ENCODE peak calls at places on chromosomes 6 and 20, in six cellular contexts. T is fibroblast of lung; E is naive thymus-derived CD8-positive, alpha-beta T cell; A is NCI-H82; X is stimulated activated CD4-positive, alpha-beta T cell treated with anti-CD3 and anti-CD28 coated beads, Interleukin-15, amount 100 ng/mL, for 24 hours; I is AG08395. B is an unnamed sample.

GRCh38 chr20:14142171-14142570 is 146.9 kb downstream of the MACROD2 start:
- DNase-seq in T (peak), E (no peak), A (peak), X (peak), I (peak), B (no peak)

GRCh38 chr6:4928426-4928825 is 75.4 kb downstream of the RPP40 start:
- DNase-seq in T (peak), E (no peak), A (no peak), X (no peak), I (peak), B (no peak)

GRCh38 chr6:7216941-7217621 is 95.9 kb downstream of the SSR1 start:
- DNase-seq in T (peak), E (no peak), A (no peak), X (no peak), I (no peak), B (no peak)

GRCh38 chr6:44733868-44734267 is 346.4 kb downstream of the CDC5L start:
- DNase-seq in T (peak), E (no peak), A (no peak), X (no peak), I (no peak), B (no peak)

GRCh38 chr6:145028144-145028818 is 707.0 kb downstream of the EPM2A start:
- DNase-seq in T (peak), E (no peak), A (peak), X (peak), I (peak), B (no peak)

GRCh38 chr6:41974281-41974825 is 32.7 kb upstream of the CCND3 start:
- DNase-seq in T (no peak), E (no peak), A (no peak), X (no peak), I (no peak), B (no peak)

GRCh38 chr6:107098436-107099307 is 16.6 kb downstream of the BEND3 start:
- DNase-seq in T (no peak), E (no peak), A (no peak), X (no peak), I (no peak), B (no peak)

GRCh38 chr20:59074456-59074855 is 31.9 kb upstream of the PRELID3B start:
- DNase-seq in T (peak), E (no peak), A (no peak), X (peak), I (no peak), B (no peak)

GRCh38 chr6:160297310-160297709 is 38.7 kb upstream of the SLC22A2 start:
- DNase-seq in T (no peak), E (no peak), A (peak), X (no peak), I (no peak), B (no peak)

GRCh38 chr6:168662301-168662936 is 221.4 kb downstream of the SMOC2 start:
- DNase-seq in T (no peak), E (no peak), A (no peak), X (no peak), I (no peak), B (no peak)

GRCh38 chr20:327041-327945 is 1.9 kb downstream of the SOX12 start:
- DNase-seq in T (peak), E (peak), A (peak), X (peak), I (peak), B (peak)

GRCh38 chr6:56091159-56091869 is 156.1 kb downstream of the COL21A1 start:
- DNase-seq in T (peak), E (no peak), A (no peak), X (no peak), I (peak), B (no peak)

GRCh38 chr20:4795394-4795793 is 73.7 kb downstream of the PRND start:
- DNase-seq in T (peak), E (no peak), A (no peak), X (peak), I (peak), B (no peak)

GRCh38 chr6:41626917-41627316 is 11.4 kb upstream of the MDFI start:
- DNase-seq in T (no peak), E (peak), A (no peak), X (no peak), I (no peak), B (no peak)

B was measured in effector memory CD8-positive, alpha-beta T cell.